ENCODE peak calls at places on chromosomes 12 and 14, in seven cellular contexts. K is adrenal gland, R is Peyer's patch, C is colonic mucosa, H is AG04450, U is psoas muscle, G is keratinocyte. W is an unnamed sample. For H3K9me3, the result is how much of the 10 kb centered on the place peaks cover.

GRCh38 chr14:92462568-92462967 is 51.0 kb upstream of the RIN3 start:
- DNase-seq in K (peak), R (no peak), C (no peak), H (no peak), U (no peak), G (no peak), W (no peak)

GRCh38 chr14:91420686-91421085 is 3.1 kb upstream of the CCDC88C start:
- DNase-seq in K (no peak), R (no peak), C (peak), H (no peak), U (no peak), G (no peak), W (no peak)

GRCh38 chr12:131290255-131290959 is 336.7 kb downstream of the ADGRD1 start:
- DNase-seq in K (no peak), R (no peak), C (no peak), H (no peak), U (no peak), G (no peak), W (no peak)

GRCh38 chr14:52862652-52863338 is 71.4 kb upstream of the GNPNAT1 start:
- DNase-seq in K (no peak), R (no peak), C (no peak), H (peak), U (no peak), G (no peak), W (no peak)

GRCh38 chr12:107684029-107684790 is 1.4 kb upstream of the PWP1 start:
- DNase-seq in K (no peak), R (no peak), C (no peak), H (no peak), U (no peak), G (no peak), W (no peak)

GRCh38 chr14:91094772-91095171 is 19.1 kb upstream of the DGLUCY start:
- DNase-seq in K (no peak), R (no peak), C (no peak), H (no peak), U (peak), G (no peak), W (no peak)

GRCh38 chr12:127223011-127223410 is 1044.0 kb upstream of the TMEM132C start:
- DNase-seq in K (no peak), R (no peak), C (no peak), H (no peak), U (no peak), G (no peak), W (no peak)

GRCh38 chr12:103382736-103383346 is 112.9 kb downstream of the C12orf42 start:
- DNase-seq in K (no peak), R (no peak), C (no peak), H (no peak), U (no peak), G (no peak), W (no peak)

GRCh38 chr12:29763301-29763683 is 20.4 kb downstream of the TMTC1 start:
- DNase-seq in K (no peak), R (no peak), C (no peak), H (no peak), U (no peak), G (no peak), W (no peak)

DNA sequence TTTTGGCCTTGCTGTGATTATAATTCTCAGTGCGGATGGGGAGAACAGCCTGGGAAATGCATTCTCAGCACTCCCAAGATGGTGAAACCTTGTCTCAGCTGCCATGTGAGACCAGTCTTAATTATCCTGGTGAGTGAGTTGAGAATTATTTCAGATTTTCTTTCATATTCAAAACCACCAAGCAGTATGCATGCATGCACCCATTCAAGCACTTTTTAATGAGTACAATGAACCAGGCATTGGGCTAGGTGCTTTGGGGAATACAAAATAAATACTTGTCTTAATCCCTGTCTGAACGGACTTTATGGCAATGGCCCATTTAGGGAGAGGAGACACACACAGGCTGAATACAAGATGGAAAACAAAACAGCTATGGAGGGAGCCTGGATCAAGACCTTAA is 94.7 kb downstream of the PTPN11 start:
- DNase-seq in K (no peak), R (no peak), C (no peak), H (no peak), U (no peak), G (no peak), W (no peak)
- H3K27ac ChIP-seq in K (no peak), R (no peak), C (no peak), H (no peak), U (no peak), G (no peak), W (no peak)

GRCh38 chr14:100723135-100723883 is 3.4 kb upstream of the DLK1 start:
- DNase-seq in K (no peak), R (no peak), C (no peak), H (no peak), U (peak), G (no peak), W (no peak)
- H3K9me3 ChIP-seq in K (under half), R (under half), C (under half), H (under half), U (under half), G (under half), W (under half)

GRCh38 chr12:64450711-64451486 is 1.0 kb upstream of the TBK1 start:
- DNase-seq in K (no peak), R (no peak), C (peak), H (no peak), U (no peak), G (no peak), W (no peak)

GRCh38 chr12:64452559-64453329 is 824 bp downstream of the TBK1 start:
- DNase-seq in K (no peak), R (peak), C (peak), H (peak), U (no peak), G (peak), W (peak)

GRCh38 chr12:64451687-64452558 is at the start of gene TBK1:
- DNase-seq in K (peak), R (peak), C (peak), H (peak), U (peak), G (peak), W (peak)

GRCh38 chr12:64446295-64446694 is 5.6 kb upstream of the TBK1 start:
- DNase-seq in K (no peak), R (no peak), C (no peak), H (no peak), U (no peak), G (no peak), W (no peak)

GRCh38 chr12:64450057-64450640 is 1.8 kb upstream of the TBK1 start:
- DNase-seq in K (no peak), R (no peak), C (no peak), H (no peak), U (no peak), G (no peak), W (no peak)
- H3K27ac ChIP-seq in K (no peak), R (no peak), C (no peak), H (no peak), U (peak), G (no peak), W (no peak)

GRCh38 chr12:34292736-34293625 is 270.7 kb downstream of the ALG10 start:
- DNase-seq in K (peak), R (peak), C (no peak), H (no peak), U (peak), G (no peak), W (no peak)
- H3K9me3 ChIP-seq in K (under half), R (under half), C (under half), H (half or more), U (under half), G (under half), W (under half)

GRCh38 chr14:55449116-55449515 is 8.7 kb upstream of the TBPL2 start:
- DNase-seq in K (no peak), R (no peak), C (no peak), H (no peak), U (no peak), G (no peak), W (no peak)

GRCh38 chr14:55450124-55450523 is 9.7 kb upstream of the TBPL2 start:
- DNase-seq in K (no peak), R (no peak), C (no peak), H (no peak), U (no peak), G (no peak), W (no peak)

GRCh38 chr14:55446127-55446736 is 5.8 kb upstream of the TBPL2 start:
- DNase-seq in K (peak), R (peak), C (peak), H (peak), U (no peak), G (no peak), W (peak)

GRCh38 chr14:55448146-55448614 is 7.8 kb upstream of the TBPL2 start:
- DNase-seq in K (peak), R (peak), C (peak), H (peak), U (no peak), G (peak), W (no peak)

GRCh38 chr14:55446833-55447232 is 6.4 kb upstream of the TBPL2 start:
- DNase-seq in K (peak), R (no peak), C (no peak), H (peak), U (no peak), G (no peak), W (no peak)
- H3K27ac ChIP-seq in K (peak), R (no peak), C (no peak), H (peak), U (no peak), G (peak), W (no peak)

GRCh38 chr12:87254371-87255030 is 774.7 kb downstream of the C12orf50 start:
- DNase-seq in K (no peak), R (no peak), C (no peak), H (no peak), U (no peak), G (no peak), W (no peak)

GRCh38 chr12:87253157-87253556 is 776.0 kb downstream of the C12orf50 start:
- DNase-seq in K (no peak), R (no peak), C (no peak), H (no peak), U (no peak), G (no peak), W (no peak)
- H3K9me3 ChIP-seq in K (under half), R (under half), C (under half), H (under half), U (under half), G (under half), W (under half)

DNA sequence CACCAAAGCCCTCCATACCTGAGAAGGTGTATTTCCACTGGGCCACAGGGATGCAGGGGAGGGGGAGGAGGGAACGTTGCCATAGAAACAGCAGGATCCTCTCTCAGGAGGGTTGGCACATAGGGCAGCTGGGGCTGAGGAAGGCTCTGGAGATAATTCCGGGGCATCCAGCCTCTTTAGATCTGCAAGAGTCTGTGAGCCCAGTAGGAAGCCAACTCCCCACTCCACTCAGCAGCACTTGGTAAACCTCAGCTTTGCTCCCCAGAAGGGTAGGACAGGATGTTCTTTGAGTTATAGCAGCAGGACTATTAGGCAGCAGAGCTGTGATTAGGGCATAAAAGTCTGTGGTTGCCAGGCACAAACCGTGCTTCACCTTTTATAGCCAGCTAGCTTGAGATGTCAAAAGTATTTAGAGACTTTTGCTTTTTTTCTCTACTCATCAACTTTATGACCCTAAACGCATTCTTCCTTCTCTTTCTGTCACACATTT is 7.8 kb upstream of the PLEKHG3 start:
- DNase-seq in K (no peak), R (peak), C (no peak), H (no peak), U (no peak), G (no peak), W (peak)
- H3K27ac ChIP-seq in K (no peak), R (no peak), C (no peak), H (no peak), U (no peak), G (no peak), W (peak)